ENCODE peak calls at places on chromosomes 13 and 19, in five cellular contexts. F is fibroblast of the aortic adventitia, O is Calu3, C is fibroblast of pulmonary artery, B is cardiac muscle cell. L is an unnamed sample.
A peak's percentile ranks its signal among the peaks of the same experiment; 100 is the strongest.

GRCh38 chr13:32669030-32669646 is 82.9 kb downstream of the PDS5B start:
- DNase-seq in F (peak; percentile 77), O (no peak), B (peak; percentile 79), C (peak; percentile 76), L (peak; percentile 33)

GRCh38 chr13:98461525-98462240 is 115.2 kb downstream of the STK24 start:
- DNase-seq in O (no peak), C (no peak), F (no peak), B (no peak), L (no peak)

GRCh38 chr13:112967666-112968379 is 1.2 kb upstream of the MCF2L start:
- DNase-seq in B (no peak), O (no peak), C (no peak), F (no peak), L (no peak)

GRCh38 chr19:56110515-56111448 is 10.3 kb downstream of the ZNF787 start:
- DNase-seq in O (peak; percentile 68), F (peak; percentile 34), B (peak; percentile 66), C (peak; percentile 58), L (no peak)

GRCh38 chr13:107348931-107349330 is 781.0 kb upstream of the ARGLU1 start:
- DNase-seq in O (no peak), F (no peak), C (peak; percentile 66), B (no peak), L (no peak)

GRCh38 chr13:43784491-43784890 is 2.3 kb downstream of the ENOX1 start:
- DNase-seq in O (no peak), B (no peak), F (peak; percentile 45), C (peak; percentile 40), L (no peak)

GRCh38 chr19:44111910-44112463 is 1.2 kb upstream of the ZNF225 start:
- DNase-seq in F (peak; percentile 86), B (peak; percentile 85), O (no peak), C (peak; percentile 91), L (peak; percentile 73)

GRCh38 chr13:75226755-75227435 is 255.1 kb downstream of the TBC1D4 start:
- DNase-seq in C (peak; percentile 85), O (no peak), B (no peak), F (peak; percentile 94), L (peak; percentile 93)

GRCh38 chr19:44282846-44283245 is 22.0 kb downstream of the ZNF235 start:
- DNase-seq in F (peak; percentile 2), B (no peak), O (no peak), C (no peak), L (peak; percentile 8)

GRCh38 chr13:106520205-106521004 is 15.1 kb downstream of the EFNB2 start:
- DNase-seq in B (peak; percentile 24), C (peak; percentile 68), F (peak; percentile 74), O (no peak), L (peak; percentile 22)

GRCh38 chr19:40272261-40272660 is 12.9 kb downstream of the AKT2 start:
- DNase-seq in C (no peak), B (no peak), O (no peak), F (no peak), L (no peak)

GRCh38 chr13:33208290-33208990 is 77.1 kb downstream of the STARD13 start:
- DNase-seq in B (no peak), O (no peak), C (no peak), F (no peak), L (no peak)

GRCh38 chr13:106561551-106562170 is 6.3 kb downstream of the ARGLU1 start:
- DNase-seq in C (peak; percentile 64), F (peak; percentile 39), O (no peak), B (peak; percentile 40), L (no peak)

GRCh38 chr19:2755448-2755705 is 15.6 kb upstream of the SLC39A3 start:
- DNase-seq in C (no peak), O (no peak), F (no peak), B (no peak), L (no peak)

GRCh38 chr19:2747349-2747748 is 7.5 kb upstream of the SLC39A3 start:
- DNase-seq in F (no peak), O (no peak), C (no peak), B (no peak), L (no peak)

GRCh38 chr19:2751438-2751830 is 11.6 kb upstream of the SLC39A3 start:
- DNase-seq in F (no peak), B (no peak), C (no peak), O (no peak), L (no peak)

GRCh38 chr19:2754659-2755447 is 15.0 kb upstream of the SLC39A3 start:
- DNase-seq in C (no peak), B (no peak), O (no peak), F (no peak), L (no peak)

GRCh38 chr19:2750739-2751437 is 11.1 kb upstream of the SLC39A3 start:
- DNase-seq in F (no peak), C (no peak), B (no peak), O (no peak), L (no peak)
- TF ChIP-seq CTCF in F (no peak), C (no peak), B (no peak), O (no peak), L (no peak)

DNA sequence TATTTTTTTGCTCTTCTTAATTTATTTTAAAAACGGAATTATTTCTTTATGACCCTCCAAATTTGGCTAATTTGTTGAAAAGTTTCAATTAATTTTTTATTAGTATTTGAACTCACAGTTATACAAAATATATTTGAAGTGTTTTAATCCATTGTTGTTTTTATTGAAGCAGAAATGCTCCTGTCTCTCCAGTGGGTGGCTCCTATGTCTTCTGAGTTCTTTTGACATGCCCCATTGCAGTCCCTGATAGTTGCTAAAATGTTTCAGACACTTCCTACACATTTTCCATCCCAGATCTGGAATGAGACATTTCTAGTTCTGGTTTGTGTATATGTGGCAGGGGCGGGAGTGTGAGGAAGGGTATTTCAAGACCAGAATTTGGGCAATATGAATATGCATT is 579.4 kb upstream of the PRR20A start:
- DNase-seq in B (peak; percentile 2), O (no peak), C (peak; percentile 35), F (no peak), L (no peak)
- TF ChIP-seq CTCF in B (no peak), O (no peak), C (peak; percentile 32), F (no peak), L (no peak)

GRCh38 chr13:38045278-38046048 is 175.9 kb upstream of the TRPC4 start:
- DNase-seq in O (peak; percentile 23), F (peak; percentile 29), C (peak; percentile 71), B (peak; percentile 23), L (peak; percentile 30)
- TF ChIP-seq CTCF in O (peak; percentile 33), F (peak; percentile 43), C (peak; percentile 77), B (peak; percentile 70), L (peak; percentile 82)

GRCh38 chr19:50478901-50479715 is 2.5 kb upstream of the GARIN5A start:
- DNase-seq in C (peak; percentile 52), F (peak; percentile 51), B (peak; percentile 64), O (peak; percentile 36), L (no peak)
- TF ChIP-seq CTCF in C (peak; percentile 62), F (peak; percentile 77), B (peak; percentile 60), O (no peak), L (peak; percentile 76)

GRCh38 chr13:71477735-71478134 is 389.3 kb downstream of the DACH1 start:
- DNase-seq in O (no peak), B (no peak), F (no peak), C (no peak), L (no peak)
- TF ChIP-seq CTCF in O (no peak), B (peak; percentile 55), F (no peak), C (peak; percentile 48), L (peak; percentile 54)

GRCh38 chr13:82206241-82206640 is 1676.0 kb downstream of the SLITRK1 start:
- DNase-seq in O (no peak), F (no peak), B (no peak), C (no peak), L (no peak)
- TF ChIP-seq CTCF in O (no peak), F (no peak), B (no peak), C (no peak), L (no peak)

GRCh38 chr13:49821216-49821820 is 28.8 kb upstream of the KPNA3 start:
- DNase-seq in F (no peak), C (peak; percentile 9), O (no peak), B (no peak), L (no peak)
- TF ChIP-seq CTCF in F (peak; percentile 9), C (no peak), O (no peak), B (no peak), L (no peak)

GRCh38 chr19:9966448-9966847 is 30.1 kb upstream of the OLFM2 start:
- DNase-seq in O (no peak), C (no peak), B (no peak), F (no peak), L (no peak)

GRCh38 chr19:9958451-9958850 is 22.1 kb upstream of the OLFM2 start:
- DNase-seq in C (peak; percentile 71), F (peak; percentile 84), O (no peak), B (no peak), L (peak; percentile 97)

GRCh38 chr19:9966024-9966423 is 29.7 kb upstream of the OLFM2 start:
- DNase-seq in C (no peak), F (no peak), B (no peak), O (no peak), L (no peak)

GRCh38 chr19:9961103-9961502 is 24.8 kb upstream of the OLFM2 start:
- DNase-seq in F (no peak), B (no peak), O (no peak), C (no peak), L (no peak)

GRCh38 chr19:9962623-9963290 is 26.4 kb upstream of the OLFM2 start:
- DNase-seq in C (no peak), B (no peak), O (no peak), F (no peak), L (no peak)
- TF ChIP-seq CTCF in C (no peak), B (no peak), O (no peak), F (no peak), L (no peak)

GRCh38 chr19:47324502-47324901 is 7.5 kb upstream of the C5AR2 start:
- DNase-seq in F (no peak), B (no peak), C (no peak), O (no peak), L (no peak)
- TF ChIP-seq CTCF in F (no peak), B (no peak), C (no peak), O (no peak), L (no peak)